ENCODE peak calls at places on chromosomes 11 and 22, in four cellular contexts. One of them, this sample, is unnamed.

GRCh38 chr11:106456651-106457050 is 379.2 kb downstream of the AASDHPPT start:
- DNase-seq in mesothelial cell of epicardium: no peak
- DNase-seq in A549: no peak
- DNase-seq in GM23338: peak
- DNase-seq in this sample: no peak

GRCh38 chr11:71252434-71252781 is at the start of gene SHANK2:
- DNase-seq in mesothelial cell of epicardium: no peak
- DNase-seq in A549: peak
- DNase-seq in GM23338: peak
- DNase-seq in this sample: peak

GRCh38 chr11:98561216-98561615 is 459.5 kb upstream of the CNTN5 start:
- DNase-seq in mesothelial cell of epicardium: no peak
- DNase-seq in A549: no peak
- DNase-seq in GM23338: peak
- DNase-seq in this sample: no peak

GRCh38 chr11:128878455-128878854 is 11.4 kb upstream of the KCNJ1 start:
- DNase-seq in mesothelial cell of epicardium: no peak
- DNase-seq in A549: no peak
- DNase-seq in GM23338: no peak
- DNase-seq in this sample: no peak

GRCh38 chr11:103338621-103339484 is 229.6 kb downstream of the DYNC2H1 start:
- DNase-seq in mesothelial cell of epicardium: no peak
- DNase-seq in A549: no peak
- DNase-seq in GM23338: peak
- DNase-seq in this sample: no peak

GRCh38 chr11:46298699-46299424 is 21.4 kb downstream of the CREB3L1 start:
- DNase-seq in mesothelial cell of epicardium: no peak
- DNase-seq in A549: no peak
- DNase-seq in GM23338: no peak
- DNase-seq in this sample: no peak

GRCh38 chr11:3920148-3920852 is 64.8 kb downstream of the STIM1 start:
- DNase-seq in mesothelial cell of epicardium: no peak
- DNase-seq in A549: no peak
- DNase-seq in GM23338: no peak
- DNase-seq in this sample: no peak

GRCh38 chr11:121295246-121296007 is 2.9 kb downstream of the SC5D start:
- DNase-seq in mesothelial cell of epicardium: no peak
- DNase-seq in A549: no peak
- DNase-seq in GM23338: no peak
- DNase-seq in this sample: no peak

GRCh38 chr22:27799334-27800249 is 2.0 kb downstream of the MN1 start:
- DNase-seq in mesothelial cell of epicardium: peak
- DNase-seq in A549: no peak
- DNase-seq in GM23338: no peak
- DNase-seq in this sample: no peak

GRCh38 chr22:48740086-48740730 is 1087.5 kb downstream of the BRD1 start:
- DNase-seq in mesothelial cell of epicardium: peak
- DNase-seq in A549: no peak
- DNase-seq in GM23338: no peak
- DNase-seq in this sample: no peak

GRCh38 chr11:106379265-106379664 is 301.8 kb downstream of the AASDHPPT start:
- DNase-seq in mesothelial cell of epicardium: no peak
- DNase-seq in A549: no peak
- DNase-seq in GM23338: no peak
- DNase-seq in this sample: no peak

GRCh38 chr11:132186699-132187098 is 816.3 kb downstream of the NTM start:
- DNase-seq in mesothelial cell of epicardium: peak
- DNase-seq in A549: no peak
- DNase-seq in GM23338: peak
- DNase-seq in this sample: no peak
- TF ChIP-seq CTCF in mesothelial cell of epicardium: peak
- TF ChIP-seq CTCF in A549: no peak
- TF ChIP-seq CTCF in GM23338: peak
- TF ChIP-seq CTCF in this sample: peak

GRCh38 chr11:44654057-44654456 is 72.7 kb upstream of the TSPAN18 start:
- DNase-seq in mesothelial cell of epicardium: no peak
- DNase-seq in A549: no peak
- DNase-seq in GM23338: no peak
- DNase-seq in this sample: no peak

GRCh38 chr11:44661311-44661717 is 65.4 kb upstream of the TSPAN18 start:
- DNase-seq in mesothelial cell of epicardium: no peak
- DNase-seq in A549: no peak
- DNase-seq in GM23338: no peak
- DNase-seq in this sample: no peak

GRCh38 chr11:44659641-44660040 is 67.1 kb upstream of the TSPAN18 start:
- DNase-seq in mesothelial cell of epicardium: no peak
- DNase-seq in A549: no peak
- DNase-seq in GM23338: no peak
- DNase-seq in this sample: no peak

GRCh38 chr11:44654596-44654995 is 72.2 kb upstream of the TSPAN18 start:
- DNase-seq in mesothelial cell of epicardium: no peak
- DNase-seq in A549: no peak
- DNase-seq in GM23338: no peak
- DNase-seq in this sample: no peak

GRCh38 chr11:44658451-44658850 is 68.3 kb upstream of the TSPAN18 start:
- DNase-seq in mesothelial cell of epicardium: no peak
- DNase-seq in A549: peak
- DNase-seq in GM23338: peak
- DNase-seq in this sample: no peak
- TF ChIP-seq CTCF in mesothelial cell of epicardium: no peak
- TF ChIP-seq CTCF in A549: no peak
- TF ChIP-seq CTCF in GM23338: peak
- TF ChIP-seq CTCF in this sample: peak

DNA sequence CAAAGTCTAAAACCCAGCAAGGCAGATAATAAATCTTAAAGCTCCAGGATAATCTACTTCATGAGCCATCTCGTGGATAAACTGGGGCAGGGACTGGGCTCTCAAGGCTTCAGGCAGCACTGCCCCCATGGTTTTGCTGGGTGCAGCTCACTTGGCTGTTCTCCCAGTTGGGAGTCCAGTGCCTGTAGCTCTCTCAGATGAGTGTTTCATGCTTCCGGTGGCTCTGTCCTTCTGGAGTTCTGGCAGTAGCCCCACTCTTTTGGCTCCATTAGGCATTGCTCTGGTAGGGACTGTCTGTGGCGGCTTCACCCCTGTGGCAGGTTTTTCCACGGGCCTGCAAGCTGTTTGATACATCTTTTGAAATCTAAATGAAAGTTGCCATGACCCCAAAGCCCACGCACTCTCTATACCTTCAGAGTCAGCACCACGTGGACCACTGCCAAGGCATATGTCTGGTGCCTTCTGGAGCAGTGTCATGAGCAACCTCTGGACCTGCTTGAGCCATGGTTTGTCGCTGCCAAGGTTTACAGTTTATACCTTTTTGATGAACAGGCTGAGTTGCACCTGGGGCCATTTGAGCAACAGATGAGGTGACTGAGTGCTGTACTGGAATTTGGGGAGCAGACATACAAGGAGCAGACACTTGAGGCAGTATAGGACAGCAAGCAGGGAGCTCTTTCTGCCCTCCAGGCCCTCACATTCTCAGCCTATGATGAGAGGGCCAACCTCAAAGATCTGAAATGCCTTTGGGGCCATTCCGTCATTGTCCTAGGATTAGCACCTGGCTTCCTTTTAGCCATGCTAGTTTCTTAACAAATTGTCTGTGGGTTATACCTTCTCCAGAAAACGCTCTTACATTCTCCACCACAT is 48.6 kb downstream of the MTNR1B start:
- DNase-seq in mesothelial cell of epicardium: no peak
- DNase-seq in A549: no peak
- DNase-seq in GM23338: peak
- DNase-seq in this sample: no peak
- TF ChIP-seq CTCF in mesothelial cell of epicardium: no peak
- TF ChIP-seq CTCF in A549: no peak
- TF ChIP-seq CTCF in GM23338: peak
- TF ChIP-seq CTCF in this sample: no peak

GRCh38 chr22:23789638-23790037 is 2.9 kb downstream of the SMARCB1 start:
- DNase-seq in mesothelial cell of epicardium: no peak
- DNase-seq in A549: no peak
- DNase-seq in GM23338: no peak
- DNase-seq in this sample: no peak
- TF ChIP-seq CTCF in mesothelial cell of epicardium: no peak
- TF ChIP-seq CTCF in A549: no peak
- TF ChIP-seq CTCF in GM23338: peak
- TF ChIP-seq CTCF in this sample: no peak

DNA sequence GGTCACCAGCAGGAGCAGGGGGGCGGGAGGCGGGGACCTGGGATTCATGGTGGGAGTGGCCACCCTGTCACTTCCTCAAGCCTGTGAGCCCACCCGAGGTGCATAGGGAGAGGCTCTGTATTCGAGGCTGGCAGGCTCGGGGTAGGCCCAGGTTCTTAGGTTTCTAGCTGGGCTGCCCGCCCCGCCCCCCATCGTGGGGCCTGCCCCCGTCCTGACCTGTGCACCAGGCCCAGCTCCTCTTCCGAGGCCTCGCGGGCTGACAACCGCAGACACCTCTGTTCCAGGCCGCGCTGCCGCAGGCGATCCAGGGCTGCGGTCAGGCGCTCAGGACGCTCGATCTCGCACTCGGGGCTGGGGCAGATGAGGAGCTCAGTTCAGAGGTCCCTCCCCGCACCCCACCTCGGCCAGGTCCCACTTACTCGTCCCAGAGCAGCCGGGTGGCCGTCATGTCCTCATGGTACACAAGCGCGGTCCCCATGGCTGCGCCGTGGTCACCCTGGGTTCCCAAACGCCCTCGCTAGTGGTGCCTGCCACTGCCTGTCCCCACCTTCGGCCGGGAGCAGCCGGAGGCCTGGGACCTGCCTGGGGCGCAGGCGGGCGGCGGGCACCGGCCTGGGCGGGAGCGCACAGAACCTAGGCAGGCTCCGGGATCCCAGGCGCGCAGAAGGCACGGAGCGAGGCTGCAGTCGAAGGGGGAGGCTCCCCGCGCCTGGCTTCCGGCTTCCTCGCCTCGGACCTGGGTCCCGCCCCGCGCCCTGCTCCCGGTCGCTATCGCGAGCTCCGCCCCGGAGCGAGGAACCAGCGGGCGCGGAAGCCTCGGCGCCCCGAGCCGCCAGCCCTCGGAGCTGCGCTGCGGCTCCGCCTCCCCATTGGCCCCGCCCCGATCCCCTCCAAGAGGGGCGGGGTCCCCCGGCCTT is at the start of gene HDAC10:
- DNase-seq in mesothelial cell of epicardium: peak
- DNase-seq in A549: no peak
- DNase-seq in GM23338: peak
- DNase-seq in this sample: peak
- TF ChIP-seq CTCF in mesothelial cell of epicardium: no peak
- TF ChIP-seq CTCF in A549: no peak
- TF ChIP-seq CTCF in GM23338: no peak
- TF ChIP-seq CTCF in this sample: no peak

DNA sequence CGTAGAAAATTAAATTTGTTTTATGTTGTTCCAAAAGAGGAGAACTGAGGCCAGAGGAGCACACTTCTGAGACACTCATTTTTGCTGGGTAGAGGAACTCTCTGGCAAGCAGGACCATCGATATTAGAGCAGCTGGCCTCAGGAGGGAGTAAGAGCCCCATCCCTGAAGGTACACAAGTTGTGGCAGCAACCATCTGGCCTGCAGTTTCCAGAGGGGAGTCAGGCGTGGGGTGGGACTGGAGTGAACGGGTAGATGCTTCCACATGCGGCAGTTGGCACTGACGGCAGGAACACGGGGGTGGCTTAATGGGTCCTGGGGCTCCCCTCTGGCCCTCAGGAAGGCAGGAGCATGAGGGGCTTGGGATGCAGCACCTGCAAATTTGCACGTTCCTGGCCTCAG is 13.2 kb upstream of the SSTR3 start:
- DNase-seq in mesothelial cell of epicardium: no peak
- DNase-seq in A549: no peak
- DNase-seq in GM23338: no peak
- DNase-seq in this sample: no peak
- TF ChIP-seq CTCF in mesothelial cell of epicardium: no peak
- TF ChIP-seq CTCF in A549: no peak
- TF ChIP-seq CTCF in GM23338: peak
- TF ChIP-seq CTCF in this sample: no peak

GRCh38 chr22:32422062-32422461 is 10.0 kb upstream of the RTCB start:
- DNase-seq in mesothelial cell of epicardium: no peak
- DNase-seq in A549: no peak
- DNase-seq in GM23338: peak
- DNase-seq in this sample: no peak
- TF ChIP-seq CTCF in mesothelial cell of epicardium: no peak
- TF ChIP-seq CTCF in A549: no peak
- TF ChIP-seq CTCF in GM23338: no peak
- TF ChIP-seq CTCF in this sample: no peak

DNA sequence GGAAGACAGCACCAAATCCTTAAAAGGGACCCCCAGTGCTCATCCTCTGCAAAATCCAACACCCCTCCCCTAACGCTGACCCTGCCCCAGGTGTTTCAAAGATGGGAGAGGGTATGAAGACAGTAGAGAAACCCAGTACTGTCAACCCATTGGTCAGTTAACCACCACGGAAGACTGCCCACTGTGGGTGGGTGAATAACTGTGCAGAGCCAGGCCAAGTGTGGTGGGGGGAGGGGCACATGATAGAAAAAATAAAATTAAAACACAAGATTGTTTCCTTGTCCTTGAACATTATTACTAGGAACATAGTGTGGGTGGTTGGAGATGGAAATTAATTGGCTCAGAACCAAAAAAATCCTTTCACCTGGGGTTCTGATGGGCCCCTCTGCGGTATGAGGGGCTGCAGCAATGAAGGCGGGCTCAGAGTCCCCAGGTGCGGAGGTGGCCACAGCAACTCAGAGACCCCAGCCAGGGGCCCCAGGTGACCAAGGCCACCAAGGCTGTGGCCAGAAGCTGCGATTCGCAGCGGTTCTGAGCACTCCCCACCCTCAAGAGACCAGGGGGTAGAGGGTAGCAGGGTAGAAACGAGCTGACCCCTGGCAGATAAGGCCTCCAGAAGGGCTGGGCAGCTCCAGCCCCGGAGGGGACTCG is 1.1 kb downstream of the TNKS1BP1 start:
- DNase-seq in mesothelial cell of epicardium: no peak
- DNase-seq in A549: peak
- DNase-seq in GM23338: no peak
- DNase-seq in this sample: no peak
- TF ChIP-seq CTCF in mesothelial cell of epicardium: no peak
- TF ChIP-seq CTCF in A549: no peak
- TF ChIP-seq CTCF in GM23338: no peak
- TF ChIP-seq CTCF in this sample: no peak

DNA sequence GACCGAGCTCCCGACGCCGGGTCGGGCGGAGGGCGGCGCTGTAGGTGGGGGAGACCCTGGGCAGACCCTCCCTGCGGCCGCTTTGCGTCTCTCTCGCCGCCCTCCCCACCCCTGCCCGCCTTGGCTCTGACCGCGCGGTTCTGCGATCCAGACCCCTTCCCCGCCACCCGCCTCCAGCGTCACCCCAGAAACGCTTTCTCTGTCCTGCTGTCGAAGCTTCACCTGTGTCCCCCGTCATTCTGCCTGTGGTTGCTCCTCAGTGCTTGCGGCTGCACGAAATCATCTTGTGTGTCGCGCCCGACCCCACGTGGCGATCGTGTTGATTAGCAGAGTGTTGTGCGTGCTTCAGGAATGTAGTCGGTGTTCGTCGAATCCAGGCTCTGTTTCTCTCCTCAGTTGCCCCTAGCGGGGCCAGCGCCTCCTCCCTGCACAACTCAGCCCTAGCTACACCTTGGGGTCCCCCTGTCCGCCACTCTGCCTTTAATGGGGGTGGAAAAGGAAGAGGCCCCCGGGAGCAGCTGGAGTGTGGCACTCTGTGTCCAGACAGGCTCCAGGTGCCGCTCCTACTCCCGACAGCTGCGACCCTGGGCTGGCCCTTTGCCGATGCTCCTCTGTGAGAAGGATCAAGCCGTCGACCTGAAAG is 851 bp downstream of the PTDSS2 start:
- DNase-seq in mesothelial cell of epicardium: peak
- DNase-seq in A549: peak
- DNase-seq in GM23338: peak
- DNase-seq in this sample: peak
- TF ChIP-seq CTCF in mesothelial cell of epicardium: no peak
- TF ChIP-seq CTCF in A549: peak
- TF ChIP-seq CTCF in GM23338: peak
- TF ChIP-seq CTCF in this sample: peak